ENCODE peak calls at places on chromosomes 13 and 19, in seven cellular contexts. P is Calu3, T is mucosa of descending colon, Y is HFF-Myc, A is lower leg skin, H is cardiac fibroblast, N is Peyer's patch. M is an unnamed sample.

GRCh38 chr19:46736544-46737274 is 9.1 kb upstream of the FKRP start:
- DNase-seq in P (no peak), T (no peak), Y (no peak), A (no peak), H (no peak), N (no peak), M (no peak)

GRCh38 chr13:73465629-73465974 is 406.8 kb downstream of the KLF5 start:
- DNase-seq in P (peak; percentile 13), T (no peak), Y (no peak), A (no peak), H (no peak), N (no peak), M (peak; percentile 23)

GRCh38 chr19:46674416-46675178 is 13.6 kb upstream of the DACT3 start:
- DNase-seq in P (peak; percentile 27), T (no peak), Y (no peak), A (no peak), H (no peak), N (no peak), M (no peak)

GRCh38 chr13:47249296-47249695 is 352.4 kb upstream of the HTR2A start:
- DNase-seq in P (no peak), T (no peak), Y (no peak), A (no peak), H (peak; percentile 25), N (no peak), M (no peak)

GRCh38 chr13:27442071-27442647 is 8.2 kb downstream of the MTIF3 start:
- DNase-seq in P (no peak), T (peak; percentile 71), Y (no peak), A (no peak), H (no peak), N (peak; percentile 55), M (no peak)

GRCh38 chr19:46613525-46613924 is 11.4 kb downstream of the PTGIR start:
- DNase-seq in P (no peak), T (peak; percentile 31), Y (no peak), A (no peak), H (no peak), N (no peak), M (no peak)

GRCh38 chr19:13151605-13152355 is 1.6 kb downstream of the IER2 start:
- DNase-seq in P (peak; percentile 93), T (peak; percentile 98), Y (no peak), A (peak; percentile 97), H (peak; percentile 99), N (peak; percentile 96), M (no peak)

GRCh38 chr13:27728271-27728670 is 64.0 kb upstream of the GSX1 start:
- DNase-seq in P (no peak), T (no peak), Y (no peak), A (no peak), H (no peak), N (no peak), M (no peak)

GRCh38 chr19:34193439-34193838 is 21.1 kb downstream of the LSM14A start:
- DNase-seq in P (no peak), T (no peak), Y (no peak), A (no peak), H (no peak), N (no peak), M (no peak)

GRCh38 chr19:17109962-17110598 is 34.5 kb downstream of the MYO9B start:
- DNase-seq in P (no peak), T (peak; percentile 53), Y (no peak), A (peak; percentile 61), H (no peak), N (peak; percentile 88), M (no peak)

GRCh38 chr19:45630463-45630862 is 8.7 kb downstream of the EML2 start:
- DNase-seq in P (peak; percentile 36), T (no peak), Y (peak; percentile 83), A (no peak), H (peak; percentile 86), N (no peak), M (peak; percentile 87)

GRCh38 chr13:40269086-40269485 is 397.4 kb downstream of the FOXO1 start:
- DNase-seq in P (no peak), T (no peak), Y (no peak), A (no peak), H (peak; percentile 46), N (no peak), M (no peak)

GRCh38 chr19:6617374-6617773 is 26.4 kb upstream of the CD70 start:
- DNase-seq in P (no peak), T (no peak), Y (no peak), A (no peak), H (no peak), N (no peak), M (no peak)
- TF ChIP-seq CTCF in P (no peak), T (no peak), Y (no peak), A (no peak), H (no peak), N (no peak), M (no peak)

DNA sequence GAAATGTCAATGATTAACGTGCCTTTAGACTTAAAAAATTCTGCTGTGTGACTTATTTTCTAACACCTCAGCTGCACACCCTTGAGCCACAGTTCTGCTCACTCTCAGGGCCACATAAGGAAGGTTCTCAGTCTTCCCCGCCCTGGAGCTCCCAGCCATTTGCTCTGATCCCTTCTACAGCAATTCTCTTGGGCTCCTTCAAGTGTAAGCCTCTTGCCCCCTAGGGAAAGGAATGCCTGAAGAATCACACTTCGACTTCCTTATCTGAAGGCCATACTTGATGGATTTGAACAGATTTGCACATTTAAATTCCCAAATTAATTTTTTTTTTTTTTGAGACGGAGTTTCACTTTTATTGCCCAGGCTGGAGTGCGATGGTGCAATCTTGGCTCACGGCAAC is 44.2 kb downstream of the RASA3 start:
- DNase-seq in P (no peak), T (no peak), Y (no peak), A (no peak), H (no peak), N (no peak), M (no peak)
- TF ChIP-seq CTCF in P (no peak), T (no peak), Y (no peak), A (no peak), H (no peak), N (no peak), M (no peak)

DNA sequence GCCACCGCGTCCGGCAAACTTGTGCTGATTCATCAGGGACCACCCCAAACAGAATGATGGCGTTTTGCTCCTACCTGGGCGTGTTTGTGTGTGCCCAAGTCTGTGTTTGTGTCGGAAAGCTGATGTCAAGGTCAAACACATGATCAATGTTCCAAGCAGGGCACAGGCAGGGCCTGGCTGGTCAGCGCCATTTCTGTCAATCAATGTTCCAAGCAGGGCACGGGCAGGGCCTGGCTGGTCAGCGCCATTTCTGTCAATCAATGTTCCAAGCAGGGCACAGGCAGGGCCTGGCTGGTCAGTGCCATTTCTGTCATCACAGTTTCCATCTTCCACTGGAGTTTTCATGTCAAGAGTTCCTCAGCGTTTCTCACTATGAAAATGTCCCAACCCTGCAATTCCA is 14.9 kb upstream of the GRTP1 start:
- DNase-seq in P (no peak), T (peak; percentile 25), Y (no peak), A (no peak), H (no peak), N (no peak), M (no peak)
- TF ChIP-seq CTCF in P (no peak), T (no peak), Y (no peak), A (no peak), H (no peak), N (no peak), M (no peak)

GRCh38 chr19:32748497-32748896 is 28.9 kb downstream of the TDRD12 start:
- DNase-seq in P (peak; percentile 28), T (no peak), Y (no peak), A (no peak), H (no peak), N (no peak), M (no peak)
- TF ChIP-seq CTCF in P (no peak), T (no peak), Y (no peak), A (no peak), H (no peak), N (peak; percentile 20), M (no peak)

GRCh38 chr19:39408392-39409206 is 2.0 kb downstream of the ZFP36 start:
- DNase-seq in P (peak; percentile 32), T (peak; percentile 59), Y (no peak), A (no peak), H (peak; percentile 78), N (no peak), M (no peak)
- TF ChIP-seq CTCF in P (no peak), T (no peak), Y (no peak), A (no peak), H (no peak), N (no peak), M (no peak)

DNA sequence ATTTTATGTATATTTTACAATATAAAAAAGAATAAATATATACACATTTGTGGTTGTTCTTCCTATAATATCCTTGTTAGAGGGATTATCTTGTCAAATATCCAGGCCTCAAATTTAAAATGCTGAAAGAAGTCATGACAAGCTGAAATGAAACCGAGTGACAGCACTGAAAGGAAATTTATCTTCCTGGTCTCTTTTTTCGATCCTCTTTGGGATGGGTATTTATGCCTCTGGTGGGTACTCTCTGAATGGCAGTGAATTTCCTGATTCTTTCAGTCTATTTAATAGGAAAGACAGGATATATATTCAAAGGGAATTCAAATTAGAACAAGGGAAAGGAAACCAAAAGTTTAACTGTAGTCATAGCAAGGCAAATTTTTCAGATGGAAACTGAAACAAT is 98.0 kb downstream of the DLEU7 start:
- DNase-seq in P (no peak), T (no peak), Y (no peak), A (no peak), H (no peak), N (no peak), M (no peak)
- TF ChIP-seq CTCF in P (no peak), T (no peak), Y (no peak), A (no peak), H (no peak), N (no peak), M (no peak)

M was measured in kidney epithelial cell.